ENCODE peak calls at places on chromosomes 11 and 22, in six cellular contexts. D, N, B, W, R and E are unnamed samples.

GRCh38 chr11:120883404-120884135 is 140.3 kb upstream of the TBCEL start:
- DNase-seq in B (no peak), W (no peak), R (no peak), D (peak; percentile 53), N (no peak), E (no peak)

GRCh38 chr11:111730031-111730430 is 36.2 kb downstream of the PPP2R1B start:
- DNase-seq in R (no peak), B (no peak), N (no peak), D (no peak), W (no peak), E (no peak)

GRCh38 chr22:32764330-32765116 is 37.0 kb upstream of the TIMP3 start:
- DNase-seq in W (no peak), B (no peak), D (no peak), N (no peak), R (no peak), E (no peak)

GRCh38 chr22:22882033-22882717 is 5.4 kb upstream of the IGLL5 start:
- DNase-seq in D (no peak), R (no peak), W (no peak), B (peak; percentile 81), N (no peak), E (no peak)

GRCh38 chr11:73142128-73142377 is at the start of gene FCHSD2:
- DNase-seq in W (no peak), B (no peak), R (no peak), N (no peak), D (no peak), E (no peak)

GRCh38 chr11:61827573-61828378 is at the start of gene FADS2:
- DNase-seq in R (peak; percentile 55), B (no peak), W (peak; percentile 91), N (no peak), D (peak; percentile 93), E (peak; percentile 55)

GRCh38 chr22:44026630-44027511 is 2.8 kb downstream of the PARVB start:
- DNase-seq in R (no peak), N (no peak), W (no peak), D (no peak), B (peak; percentile 62), E (no peak)

GRCh38 chr11:16211407-16211806 is 144.9 kb downstream of the SOX6 start:
- DNase-seq in B (no peak), D (no peak), N (no peak), R (no peak), W (no peak), E (no peak)

GRCh38 chr11:12862761-12863469 is 146.2 kb upstream of the RASSF10 start:
- DNase-seq in B (peak; percentile 36), D (peak; percentile 58), W (peak; percentile 63), N (no peak), R (no peak), E (no peak)

GRCh38 chr22:48488611-48489456 is 1338.8 kb downstream of the BRD1 start:
- DNase-seq in D (peak; percentile 54), N (no peak), B (no peak), W (peak; percentile 79), R (no peak), E (no peak)

GRCh38 chr11:112219476-112220232 is 6.6 kb upstream of the PTS start:
- DNase-seq in B (peak; percentile 66), W (no peak), N (peak; percentile 71), R (peak; percentile 72), D (peak; percentile 72), E (peak; percentile 49)

GRCh38 chr11:77253690-77254089 is 47.8 kb downstream of the GDPD4 start:
- DNase-seq in N (no peak), D (no peak), R (no peak), B (no peak), W (no peak), E (no peak)

GRCh38 chr11:120431633-120432032 is 79.9 kb upstream of the GRIK4 start:
- DNase-seq in B (peak; percentile 26), D (peak; percentile 15), W (no peak), R (peak; percentile 18), N (peak; percentile 27), E (no peak)

GRCh38 chr11:104333977-104334376 is 170.0 kb upstream of the PDGFD start:
- DNase-seq in D (no peak), W (peak; percentile 53), R (peak; percentile 7), N (peak; percentile 7), B (no peak), E (peak; percentile 38)

GRCh38 chr11:47442514-47442913 is 6.4 kb downstream of the RAPSN start:
- DNase-seq in N (no peak), W (no peak), R (no peak), B (no peak), D (no peak), E (no peak)

GRCh38 chr11:611001-611996 is 4.5 kb downstream of the IRF7 start:
- DNase-seq in R (no peak), N (no peak), B (no peak), W (no peak), D (no peak), E (no peak)

GRCh38 chr11:65042899-65043298 is 1.9 kb downstream of the SAC3D1 start:
- DNase-seq in D (no peak), N (no peak), B (no peak), R (no peak), W (no peak), E (no peak)

GRCh38 chr11:65041206-65042035 is at the start of gene SAC3D1:
- DNase-seq in W (no peak), R (no peak), D (peak; percentile 89), B (peak; percentile 72), N (peak; percentile 19), E (peak; percentile 81)

GRCh38 chr11:65045061-65045460 is 4.1 kb downstream of the SAC3D1 start:
- DNase-seq in D (no peak), B (no peak), N (no peak), R (no peak), W (no peak), E (no peak)

GRCh38 chr11:65045728-65046127 is 4.7 kb downstream of the SAC3D1 start:
- DNase-seq in W (no peak), D (no peak), N (no peak), R (no peak), B (no peak), E (no peak)

DNA sequence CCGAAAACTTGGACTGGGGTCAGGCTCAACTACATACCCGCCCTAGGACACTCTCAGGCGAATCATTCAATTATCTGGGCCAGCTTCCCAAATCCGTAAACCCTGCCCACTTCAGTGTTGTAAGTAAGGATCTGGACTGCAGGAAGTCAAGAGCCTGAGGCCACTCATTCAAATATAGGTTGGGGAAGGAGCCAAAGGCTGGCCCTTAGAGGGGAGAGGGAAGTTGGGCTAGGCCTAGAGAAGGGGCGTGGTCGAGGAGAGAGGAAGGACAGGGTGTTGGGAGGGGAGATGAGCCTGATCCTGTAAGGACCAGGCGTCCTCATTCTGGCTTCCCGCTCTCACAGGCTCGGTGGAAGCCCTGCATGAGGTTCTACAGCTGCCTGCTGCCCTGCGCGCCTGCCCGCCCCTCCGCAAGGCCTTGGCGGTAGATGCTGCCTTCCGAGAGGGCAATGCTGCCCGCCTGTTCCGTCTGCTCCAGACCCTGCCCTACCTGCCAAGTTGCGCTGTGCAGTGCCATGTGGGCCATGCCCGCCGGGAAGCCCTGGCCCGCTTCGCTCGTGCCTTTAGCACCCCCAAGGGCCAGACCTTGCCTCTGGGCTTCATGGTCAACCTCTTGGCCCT is 3.0 kb downstream of the SAC3D1 start:
- DNase-seq in N (no peak), R (no peak), B (no peak), W (no peak), D (no peak), E (no peak)
- TF ChIP-seq JUND in N (no peak), R (no peak), B (no peak), W (no peak), D (no peak), E (no peak)

DNA sequence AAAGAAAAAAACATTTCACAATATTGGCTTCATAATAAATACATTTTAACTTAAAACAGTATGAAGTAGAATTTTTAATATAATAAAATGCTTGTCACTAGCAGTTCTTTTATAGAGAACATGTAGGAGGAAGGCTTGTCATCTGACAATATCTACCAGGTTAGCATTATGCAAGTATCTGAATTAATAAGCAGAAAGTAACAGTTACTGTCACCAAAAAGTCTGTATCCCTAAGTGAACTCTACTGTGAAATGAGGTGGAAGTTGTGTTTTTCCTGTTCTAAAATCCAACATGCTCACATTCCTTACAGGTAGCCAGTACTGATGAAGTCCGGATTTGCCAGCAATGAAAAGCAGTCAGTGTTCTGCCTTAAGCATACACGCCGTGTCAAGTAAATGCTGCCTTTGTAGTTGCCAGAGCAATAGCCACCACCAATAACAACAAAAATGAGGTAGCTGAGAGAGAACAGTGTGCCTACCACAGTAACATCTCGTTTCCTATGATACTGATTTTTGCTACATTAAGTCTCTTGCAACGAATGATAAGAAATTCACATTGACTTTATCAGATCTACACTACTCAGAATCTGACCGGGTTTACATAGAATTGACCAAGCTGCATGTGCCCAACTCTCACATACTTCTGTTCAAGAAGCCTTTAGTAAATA is 95.5 kb downstream of the SIK3 start:
- DNase-seq in R (no peak), D (no peak), W (no peak), B (no peak), N (no peak), E (no peak)
- TF ChIP-seq JUND in R (no peak), D (no peak), W (no peak), B (no peak), N (no peak), E (no peak)

DNA sequence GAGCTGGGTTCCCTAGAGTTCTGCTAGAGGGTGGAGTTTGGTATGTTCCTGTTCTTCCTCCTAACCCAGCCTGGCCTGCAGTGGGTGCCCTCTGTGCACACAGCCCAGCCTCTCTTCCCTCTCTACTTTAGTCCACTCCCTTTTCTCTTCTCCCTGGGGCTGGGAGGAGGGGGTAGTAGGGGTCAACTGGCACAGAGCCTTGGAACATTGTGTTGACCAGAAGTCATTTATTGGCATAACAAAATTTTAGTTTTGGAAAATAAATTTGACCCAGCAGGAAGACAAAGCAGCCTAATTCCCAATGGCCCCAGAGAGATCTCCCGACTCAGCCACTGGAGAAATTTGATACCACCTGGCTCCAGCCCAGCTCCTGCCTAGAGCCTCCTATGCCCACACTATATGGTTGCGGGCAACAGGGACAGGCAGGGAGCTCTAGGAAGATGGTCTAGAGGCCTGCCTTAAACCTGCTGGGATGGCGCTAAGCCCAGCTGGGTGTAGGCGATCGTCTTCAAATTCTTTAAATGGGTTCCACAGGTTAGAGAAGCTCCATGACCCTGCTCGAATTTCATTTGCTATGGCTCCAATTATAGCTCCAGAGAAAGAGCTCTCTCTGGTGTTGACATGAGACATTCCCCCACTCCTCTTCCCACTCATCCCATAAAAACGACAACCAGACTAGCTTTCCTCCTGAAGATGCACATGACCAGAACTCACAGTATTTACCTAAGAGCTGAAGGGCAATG is 9.9 kb downstream of the PCSK7 start:
- DNase-seq in W (no peak), R (no peak), N (no peak), D (no peak), B (no peak), E (peak; percentile 77)
- TF ChIP-seq JUND in W (no peak), R (no peak), N (no peak), D (no peak), B (no peak), E (no peak)

GRCh38 chr11:19606856-19607655 is 105.6 kb upstream of the NAV2 start:
- DNase-seq in D (no peak), N (no peak), B (no peak), W (no peak), R (no peak), E (no peak)

GRCh38 chr11:19604679-19605375 is 107.8 kb upstream of the NAV2 start:
- DNase-seq in R (no peak), D (no peak), B (no peak), N (no peak), W (no peak), E (no peak)

GRCh38 chr11:19607656-19608360 is 104.8 kb upstream of the NAV2 start:
- DNase-seq in W (no peak), B (no peak), R (no peak), D (no peak), N (no peak), E (peak; percentile 46)

GRCh38 chr11:19603771-19604170 is 108.9 kb upstream of the NAV2 start:
- DNase-seq in W (no peak), R (no peak), B (no peak), N (no peak), D (no peak), E (no peak)

GRCh38 chr11:19605500-19606371 is 106.9 kb upstream of the NAV2 start:
- DNase-seq in R (no peak), N (no peak), B (no peak), W (no peak), D (no peak), E (no peak)
- TF ChIP-seq JUND in R (no peak), N (no peak), B (no peak), W (no peak), D (no peak), E (no peak)